ENCODE peak calls at places on chromosome 10, in six cellular contexts. R is testis; M is CD4-positive, alpha-beta memory T cell; I is dorsolateral prefrontal cortex; J is AG04450; E is left ventricle myocardium inferior. X is an unnamed sample.

GRCh38 chr10:113340255-113340654 is 212.6 kb upstream of the HABP2 start:
- DNase-seq in I (no peak), R (no peak), E (no peak), J (no peak), M (no peak), X (no peak)

GRCh38 chr10:86335257-86335656 is 31.3 kb downstream of the GRID1 start:
- DNase-seq in E (no peak), M (no peak), I (no peak), R (no peak), J (no peak), X (no peak)

GRCh38 chr10:27052646-27053045 is 47.6 kb downstream of the ANKRD26 start:
- DNase-seq in R (no peak), J (no peak), E (no peak), I (no peak), M (no peak), X (no peak)

GRCh38 chr10:93493162-93493561 is 3.2 kb upstream of the CEP55 start:
- DNase-seq in R (no peak), J (no peak), I (no peak), M (no peak), E (no peak), X (no peak)

GRCh38 chr10:31574566-31574965 is 255.6 kb downstream of the ZEB1 start:
- DNase-seq in J (no peak), R (no peak), M (no peak), E (no peak), I (no peak), X (no peak)

GRCh38 chr10:53997953-53998352 is 803.1 kb downstream of the PCDH15 start:
- DNase-seq in E (no peak), R (no peak), M (no peak), I (no peak), J (no peak), X (no peak)

GRCh38 chr10:48690791-48691660 is 6.4 kb downstream of the WDFY4 start:
- DNase-seq in J (no peak), M (no peak), E (no peak), I (no peak), R (no peak), X (no peak)

GRCh38 chr10:86661161-86662025 is 6.9 kb upstream of the LDB3 start:
- DNase-seq in I (peak; percentile 45), R (peak; percentile 88), M (no peak), E (peak; percentile 86), J (no peak), X (peak; percentile 70)

GRCh38 chr10:12214763-12215218 is 18.8 kb downstream of the CDC123 start:
- DNase-seq in J (peak; percentile 24), R (peak; percentile 43), M (peak; percentile 54), I (no peak), E (no peak), X (peak; percentile 68)

GRCh38 chr10:12701696-12702095 is 299.8 kb downstream of the CCDC3 start:
- DNase-seq in I (no peak), R (no peak), E (no peak), J (no peak), M (no peak), X (peak; percentile 34)

GRCh38 chr10:2120781-2121180 is 383.5 kb upstream of the ADARB2 start:
- DNase-seq in J (no peak), R (no peak), I (no peak), M (no peak), E (no peak), X (no peak)

GRCh38 chr10:119658274-119658673 is 7.1 kb downstream of the BAG3 start:
- DNase-seq in R (peak; percentile 84), J (peak; percentile 71), M (no peak), I (no peak), E (peak; percentile 80), X (peak; percentile 90)

GRCh38 chr10:104617831-104618230 is 23.3 kb upstream of the SORCS3 start:
- DNase-seq in R (no peak), M (no peak), J (no peak), E (no peak), I (no peak), X (no peak)
- H3K27me3 ChIP-seq in R (no peaks in the 10 kb centered on the region), M (no peaks in the 10 kb centered on the region), J (no peaks in the 10 kb centered on the region), E (peaks cover 40% of the 10 kb centered on the region), I (no peaks in the 10 kb centered on the region), X (peaks cover 4% of the 10 kb centered on the region)

DNA sequence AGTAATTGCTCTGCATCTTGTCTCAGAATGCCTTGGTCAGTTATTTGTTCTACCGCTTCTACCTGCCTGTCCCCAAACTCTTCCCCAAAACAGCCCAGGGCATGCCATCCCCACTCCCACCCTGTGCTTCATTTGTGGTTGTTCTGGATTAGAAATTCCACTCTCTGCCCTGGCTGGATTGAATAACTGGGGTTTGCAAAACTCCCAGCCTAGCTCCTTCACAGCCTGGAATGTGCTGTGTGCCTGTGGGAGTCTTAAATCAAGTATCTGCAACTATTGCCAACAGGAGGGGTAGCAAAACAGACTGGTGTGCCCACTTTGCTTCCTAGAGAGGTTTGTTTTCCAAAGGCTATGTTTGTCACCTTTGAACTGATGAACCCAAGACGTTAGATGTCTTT is 24.2 kb downstream of the TSPAN15 start:
- DNase-seq in M (no peak), J (no peak), E (no peak), I (no peak), R (no peak), X (peak; percentile 47)
- H3K4me3 ChIP-seq in M (no peak overlapping the region), J (no peak overlapping the region), E (no peak overlapping the region), I (no peak overlapping the region), R (no peak overlapping the region), X (no peak overlapping the region)

DNA sequence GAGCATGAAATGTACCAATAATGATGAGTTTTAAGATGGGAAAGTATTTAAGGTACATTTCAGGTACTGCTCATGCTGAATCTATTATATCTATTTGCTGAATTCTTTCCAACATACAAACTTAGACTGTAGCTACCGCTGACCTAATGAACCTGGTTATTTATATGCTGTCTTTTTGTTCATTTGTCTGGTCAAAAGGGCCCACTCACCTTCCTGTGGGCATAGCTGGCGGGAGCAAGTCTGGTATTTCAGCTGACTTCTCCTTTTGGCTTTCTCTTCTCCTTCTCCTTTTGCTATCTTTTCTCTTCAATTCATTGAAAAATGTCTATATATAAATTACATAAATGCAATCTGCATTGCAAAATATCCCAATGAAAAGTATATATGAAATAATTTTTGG is 9.5 kb downstream of the PLXDC2 start:
- DNase-seq in I (no peak), M (no peak), J (no peak), E (no peak), R (no peak), X (no peak)
- H3K27ac ChIP-seq in I (peak overlapping the region; percentile 53), M (no peak overlapping the region), J (no peak overlapping the region), E (peak overlapping the region; percentile 1), R (no peak overlapping the region), X (no peak overlapping the region)

GRCh38 chr10:133025558-133026090 is 62.1 kb upstream of the ADGRA1 start:
- DNase-seq in E (no peak), M (no peak), J (no peak), R (no peak), I (no peak), X (no peak)
- H3K27me3 ChIP-seq in E (peaks cover 96% of the 10 kb centered on the region), M (no peaks in the 10 kb centered on the region), J (peaks cover 2% of the 10 kb centered on the region), R (no peaks in the 10 kb centered on the region), I (no peaks in the 10 kb centered on the region), X (peaks cover 42% of the 10 kb centered on the region)

GRCh38 chr10:11018426-11018818 is 750 bp downstream of the CELF2 start:
- DNase-seq in E (peak; percentile 45), M (no peak), R (peak; percentile 34), I (no peak), J (no peak), X (no peak)
- H3K4me3 ChIP-seq in E (peak overlapping the region; percentile 81), M (no peak overlapping the region), R (peak overlapping the region; percentile 71), I (peak overlapping the region; percentile 49), J (peak overlapping the region; percentile 57), X (peak overlapping the region; percentile 64)

X was measured in cardiac muscle cell.